ENCODE peak calls at places on chromosomes 1 and 21, in five cellular contexts. L, N, S, U and T are unnamed samples.

GRCh38 chr1:156263288-156263655 is 15.4 kb upstream of the PAQR6 start:
- DNase-seq in L (no peak), N (no peak), U (no peak), S (no peak), T (no peak)

GRCh38 chr1:216416488-216416887 is 6.8 kb downstream of the USH2A start:
- DNase-seq in S (no peak), U (no peak), L (no peak), N (no peak), T (no peak)

GRCh38 chr1:165890684-165891083 is 63.3 kb downstream of the UCK2 start:
- DNase-seq in U (no peak), S (no peak), N (no peak), L (no peak), T (no peak)

GRCh38 chr21:33514234-33514633 is 22.7 kb upstream of the DNAJC28 start:
- DNase-seq in U (peak), L (no peak), N (peak), S (no peak), T (no peak)

GRCh38 chr1:109499661-109500536 is 6.0 kb downstream of the CYB561D1 start:
- DNase-seq in L (no peak), U (peak), N (peak), S (no peak), T (no peak)

GRCh38 chr1:56577859-56578663 is 1.3 kb downstream of the PLPP3 start:
- DNase-seq in N (peak), L (no peak), U (peak), S (no peak), T (peak)

GRCh38 chr1:22930235-22930912 is 42.3 kb downstream of the LACTBL1 start:
- DNase-seq in U (peak), S (peak), N (peak), L (peak), T (peak)

GRCh38 chr1:32892368-32893197 is 6.3 kb downstream of the HPCA start:
- DNase-seq in S (no peak), N (no peak), L (peak), U (no peak), T (no peak)

GRCh38 chr1:212520746-212521145 is 87.8 kb upstream of the ATF3 start:
- DNase-seq in L (no peak), N (no peak), U (no peak), S (no peak), T (no peak)

DNA sequence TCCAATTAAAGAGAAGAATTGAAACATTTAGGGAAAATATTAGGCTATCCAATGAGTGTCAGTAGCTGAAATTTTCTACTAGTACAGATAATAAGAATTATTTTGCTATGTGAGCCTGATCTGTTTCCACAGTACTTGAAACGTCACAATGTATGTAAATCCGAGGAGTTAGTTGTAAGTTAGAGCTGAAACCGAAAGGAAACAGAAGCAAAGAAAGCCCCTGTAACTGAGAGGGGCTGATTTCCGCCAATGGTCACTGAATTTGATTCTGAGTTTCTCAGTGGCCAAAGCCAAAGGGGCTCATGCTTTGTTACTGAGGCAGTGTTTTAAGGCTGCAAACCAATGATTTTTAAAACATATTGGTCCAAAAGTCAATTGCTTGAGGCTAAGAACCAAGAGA is 168.3 kb upstream of the DUSP10 start:
- DNase-seq in U (no peak), N (no peak), S (no peak), L (no peak), T (no peak)
- H3K4me3 ChIP-seq in U (no peak), N (no peak), S (no peak), L (no peak), T (no peak)

GRCh38 chr1:77671836-77672235 is 10.6 kb downstream of the ZZZ3 start:
- DNase-seq in S (no peak), U (peak), L (no peak), N (peak), T (no peak)

GRCh38 chr1:77670330-77670729 is 12.1 kb downstream of the ZZZ3 start:
- DNase-seq in U (no peak), L (no peak), S (no peak), N (no peak), T (no peak)

GRCh38 chr1:77672374-77672773 is 10.1 kb downstream of the ZZZ3 start:
- DNase-seq in U (no peak), N (no peak), S (no peak), L (no peak), T (no peak)

GRCh38 chr1:77673716-77674355 is 8.6 kb downstream of the ZZZ3 start:
- DNase-seq in S (no peak), L (no peak), U (no peak), N (peak), T (no peak)

GRCh38 chr1:77673030-77673429 is 9.4 kb downstream of the ZZZ3 start:
- DNase-seq in L (no peak), N (no peak), S (no peak), U (no peak), T (no peak)
- H3K27ac ChIP-seq in L (no peak), N (no peak), S (no peak), U (no peak), T (no peak)

GRCh38 chr1:9213956-9214355 is 20.6 kb upstream of the H6PD start:
- DNase-seq in U (no peak), L (no peak), S (no peak), N (no peak), T (no peak)

GRCh38 chr1:9207715-9208114 is 26.9 kb upstream of the H6PD start:
- DNase-seq in N (peak), S (no peak), L (no peak), U (peak), T (peak)

GRCh38 chr1:9207086-9207485 is 27.5 kb upstream of the H6PD start:
- DNase-seq in N (peak), S (no peak), L (no peak), U (peak), T (no peak)

GRCh38 chr1:9211291-9211811 is 23.2 kb upstream of the H6PD start:
- DNase-seq in N (peak), U (peak), L (no peak), S (no peak), T (no peak)

GRCh38 chr1:9212735-9213134 is 21.8 kb upstream of the H6PD start:
- DNase-seq in S (no peak), U (no peak), L (no peak), N (no peak), T (no peak)
- H4K91ac ChIP-seq in S (no peak), U (no peak), L (no peak), N (no peak), T (no peak)

DNA sequence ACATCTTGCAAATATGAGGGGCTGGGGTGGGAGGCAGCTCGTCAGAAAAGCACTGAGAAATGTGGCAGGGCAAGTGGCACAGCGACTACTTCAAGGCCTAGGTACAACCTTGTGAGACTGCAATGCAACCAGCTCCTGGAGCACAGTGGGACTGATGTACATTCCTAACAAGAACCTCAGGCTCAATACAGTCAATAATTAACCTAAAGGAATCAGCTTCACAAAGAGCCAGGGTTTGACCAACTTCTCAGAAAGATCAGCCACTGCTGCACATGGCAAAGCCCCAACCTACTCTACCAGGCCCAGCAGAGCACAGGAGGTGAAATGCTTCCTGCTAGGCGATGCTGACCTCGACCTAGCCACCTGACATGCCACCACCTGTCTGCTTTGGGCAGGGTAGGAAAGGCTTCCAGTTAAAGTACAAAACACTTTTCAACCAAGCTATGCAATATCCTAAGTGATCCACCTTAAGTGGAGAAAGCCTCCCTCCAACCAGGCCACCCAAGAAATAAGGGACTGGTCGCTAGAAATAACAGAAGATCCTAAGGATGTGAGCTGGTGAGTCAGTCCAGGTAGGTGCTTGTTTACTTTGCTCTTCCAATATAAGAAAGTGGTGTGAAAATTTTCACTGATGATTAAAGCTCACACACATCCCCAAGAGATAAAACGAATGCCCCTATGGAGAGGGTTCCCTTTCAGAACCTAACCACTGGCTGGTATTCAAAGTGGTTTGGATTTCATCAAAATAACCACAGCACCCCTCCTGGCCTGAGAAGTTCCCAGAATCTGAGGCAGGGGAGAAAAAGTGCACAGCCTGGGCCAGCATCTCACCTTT is 2.1 kb downstream of the RIPK4 start:
- DNase-seq in S (no peak), U (no peak), N (no peak), L (no peak), T (no peak)
- H3K4me3 ChIP-seq in S (no peak), U (no peak), N (no peak), L (no peak), T (no peak)

GRCh38 chr1:183533617-183534174 is 56.6 kb downstream of the NCF2 start:
- DNase-seq in S (no peak), N (no peak), U (no peak), L (no peak), T (no peak)
- H3K27ac ChIP-seq in S (no peak), N (no peak), U (no peak), L (no peak), T (no peak)

GRCh38 chr1:150567717-150568561 is 11.5 kb downstream of the MCL1 start:
- DNase-seq in L (peak), S (peak), N (peak), U (peak), T (peak)

GRCh38 chr1:150568567-150568966 is 10.8 kb downstream of the MCL1 start:
- DNase-seq in S (no peak), N (no peak), U (no peak), L (no peak), T (no peak)

GRCh38 chr1:150566589-150567340 is 12.6 kb downstream of the MCL1 start:
- DNase-seq in L (no peak), U (peak), S (no peak), N (no peak), T (no peak)

GRCh38 chr1:150564051-150564991 is 15.1 kb downstream of the MCL1 start:
- DNase-seq in U (peak), S (no peak), L (no peak), N (no peak), T (peak)

GRCh38 chr1:150567341-150567716 is 12.1 kb downstream of the MCL1 start:
- DNase-seq in N (peak), S (no peak), L (no peak), U (peak), T (no peak)
- H4K91ac ChIP-seq in N (peak), S (no peak), L (peak), U (peak), T (peak)

DNA sequence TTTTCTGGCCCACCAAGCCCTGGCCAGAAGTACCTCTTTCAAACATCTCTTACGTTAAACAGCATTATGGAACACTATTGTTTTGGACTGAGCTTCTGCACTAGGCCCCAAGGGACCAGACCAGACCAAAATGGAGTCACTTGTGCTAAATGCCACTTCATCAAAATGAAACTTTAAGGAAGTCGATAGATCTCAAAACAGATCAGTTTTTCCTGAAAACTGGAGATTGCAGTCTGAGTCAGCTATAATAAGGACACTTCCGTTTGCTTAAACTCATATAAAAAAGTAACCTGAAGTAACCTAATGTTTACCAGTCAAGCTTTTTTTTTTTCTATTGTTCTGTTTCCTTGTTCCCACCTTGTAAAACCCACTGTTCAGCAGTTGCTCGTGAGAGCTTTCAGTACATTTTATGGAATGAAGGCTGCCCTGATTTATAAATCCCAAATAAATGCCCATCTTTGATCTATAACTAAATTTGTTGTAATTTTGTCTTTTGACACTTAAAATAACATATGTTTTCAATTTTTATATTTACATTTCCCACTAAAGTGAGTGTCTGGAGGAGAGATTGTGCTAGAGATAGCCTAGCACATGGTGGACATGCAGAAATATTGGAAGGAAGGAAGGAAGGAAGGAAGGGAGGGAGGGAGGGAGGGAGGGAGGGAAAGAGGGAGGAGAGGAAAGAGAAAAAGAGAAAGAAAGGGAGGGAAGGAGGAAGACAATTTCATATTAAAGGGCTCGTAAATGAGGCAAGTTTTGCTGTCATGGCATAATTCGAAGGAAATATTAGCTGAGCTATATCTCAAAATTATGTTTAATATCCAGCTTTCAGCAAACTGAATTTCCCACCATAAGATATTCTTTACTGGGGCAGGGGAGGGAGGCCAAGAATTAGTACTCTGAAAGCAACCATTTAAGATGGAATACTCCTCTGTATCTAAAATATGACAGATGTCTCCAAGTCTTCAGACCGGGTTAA is 77.0 kb upstream of the CXADR start:
- DNase-seq in L (no peak), N (no peak), U (no peak), S (no peak), T (no peak)
- H3K4me3 ChIP-seq in L (no peak), N (no peak), U (no peak), S (no peak), T (no peak)